ENCODE peak calls at places on chromosomes 3 and 15, in ten cellular contexts. E is body of pancreas; D is WERI-Rb-1; G is coronary artery; R is upper lobe of right lung; Y is colonic mucosa; N is fibroblast of pulmonary artery; L is CD8-positive, alpha-beta T cell; U is bronchial epithelial cell; T is SK-N-SH. X is an unnamed sample.

GRCh38 chr3:33581666-33582065 is 136.4 kb downstream of the CLASP2 start:
- DNase-seq in E (no peak), D (no peak), G (no peak), R (no peak), Y (no peak), N (no peak), L (no peak), U (no peak), T (no peak), X (no peak)

GRCh38 chr15:52738311-52738710 is 51.8 kb downstream of the ONECUT1 start:
- DNase-seq in E (no peak), D (no peak), G (no peak), R (no peak), Y (no peak), N (peak; percentile 39), L (no peak), U (no peak), T (no peak), X (peak; percentile 48)

GRCh38 chr15:31164573-31164912 is 63.0 kb upstream of the TRPM1 start:
- DNase-seq in E (no peak), D (no peak), G (no peak), R (no peak), Y (no peak), N (no peak), L (no peak), U (no peak), T (no peak), X (no peak)

GRCh38 chr15:41085029-41085428 is 31.1 kb downstream of the INO80 start:
- DNase-seq in E (no peak), D (no peak), G (no peak), R (no peak), Y (no peak), N (no peak), L (no peak), U (no peak), T (no peak), X (no peak)

GRCh38 chr3:169861871-169862270 is 7.9 kb downstream of the LRRC31 start:
- DNase-seq in E (no peak), D (no peak), G (no peak), R (no peak), Y (no peak), N (no peak), L (peak; percentile 31), U (no peak), T (no peak), X (no peak)

GRCh38 chr15:65044724-65045481 is at the start of gene SLC51B:
- DNase-seq in E (peak; percentile 43), D (peak; percentile 39), G (no peak), R (peak; percentile 78), Y (peak; percentile 91), N (peak; percentile 34), L (no peak), U (no peak), T (no peak), X (peak; percentile 42)

GRCh38 chr3:9387322-9387655 is 10.1 kb upstream of the SETD5 start:
- DNase-seq in E (no peak), D (no peak), G (no peak), R (no peak), Y (no peak), N (no peak), L (no peak), U (peak; percentile 80), T (no peak), X (no peak)

GRCh38 chr3:156395961-156396700 is 158.8 kb downstream of the SSR3 start:
- DNase-seq in E (no peak), D (no peak), G (no peak), R (no peak), Y (no peak), N (no peak), L (no peak), U (peak; percentile 8), T (no peak), X (peak; percentile 71)

GRCh38 chr3:169644750-169645149 is 18.8 kb downstream of the MECOM start:
- DNase-seq in E (no peak), D (no peak), G (no peak), R (no peak), Y (no peak), N (no peak), L (no peak), U (no peak), T (no peak), X (no peak)

GRCh38 chr3:111200027-111200426 is 128.4 kb downstream of the NECTIN3 start:
- DNase-seq in E (no peak), D (no peak), G (no peak), R (no peak), Y (no peak), N (no peak), L (no peak), U (no peak), T (no peak), X (no peak)

GRCh38 chr15:98124576-98124975 is 164.1 kb downstream of the ARRDC4 start:
- DNase-seq in E (no peak), D (no peak), G (no peak), R (no peak), Y (no peak), N (no peak), L (no peak), U (peak; percentile 12), T (no peak), X (no peak)

GRCh38 chr3:73228000-73228399 is 166.5 kb downstream of the EBLN2 start:
- DNase-seq in E (no peak), D (no peak), G (no peak), R (no peak), Y (no peak), N (no peak), L (no peak), U (no peak), T (no peak), X (no peak)

GRCh38 chr3:72847282-72847681 is 963 bp downstream of the SHQ1 start:
- DNase-seq in E (no peak), D (no peak), G (no peak), R (no peak), Y (no peak), N (peak; percentile 3), L (no peak), U (no peak), T (peak; percentile 24), X (no peak)

DNA sequence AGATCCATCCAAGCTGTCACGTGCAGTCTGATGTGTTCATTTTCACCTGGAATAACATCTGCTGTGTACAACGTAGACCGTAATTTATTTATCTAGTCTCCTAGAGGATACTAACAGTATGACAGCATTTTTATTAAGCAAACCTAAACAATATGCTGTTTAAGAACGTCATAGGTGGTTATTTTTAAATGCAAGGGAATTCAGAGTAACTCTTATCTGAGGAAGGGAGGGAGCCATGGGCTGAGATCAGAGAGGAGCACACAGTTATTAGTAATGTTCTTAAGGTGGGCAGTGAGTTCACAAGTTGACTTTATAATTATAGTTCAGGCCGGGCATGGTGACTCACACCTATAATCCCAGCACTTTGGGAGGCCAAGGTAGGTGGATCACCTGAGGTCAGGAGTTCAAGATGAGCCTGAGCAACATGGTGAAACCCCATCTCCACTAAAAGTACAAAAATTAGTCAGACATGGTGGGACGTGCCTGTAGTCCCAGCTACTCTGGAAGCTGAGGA is 193.6 kb downstream of the UACA start:
- DNase-seq in E (no peak), D (no peak), G (peak; percentile 17), R (no peak), Y (no peak), N (peak; percentile 27), L (peak; percentile 2), U (peak; percentile 77), T (no peak), X (no peak)
- TF ChIP-seq CTCF in E (no peak), D (no peak), G (no peak), R (no peak), Y (no peak), N (no peak), L (no peak), U (no peak), T (no peak), X (no peak)

GRCh38 chr3:69328903-69329302 is 57.0 kb downstream of the FRMD4B start:
- DNase-seq in E (no peak), D (no peak), G (no peak), R (no peak), Y (no peak), N (no peak), L (no peak), U (no peak), T (no peak), X (no peak)

GRCh38 chr3:69328103-69328755 is 57.7 kb downstream of the FRMD4B start:
- DNase-seq in E (no peak), D (no peak), G (no peak), R (no peak), Y (no peak), N (no peak), L (no peak), U (no peak), T (no peak), X (no peak)

GRCh38 chr3:69324362-69325025 is 61.4 kb downstream of the FRMD4B start:
- DNase-seq in E (peak; percentile 10), D (peak; percentile 37), G (no peak), R (no peak), Y (no peak), N (peak; percentile 13), L (no peak), U (no peak), T (peak; percentile 34), X (no peak)

GRCh38 chr3:69325151-69325550 is 60.7 kb downstream of the FRMD4B start:
- DNase-seq in E (no peak), D (no peak), G (no peak), R (no peak), Y (no peak), N (no peak), L (no peak), U (no peak), T (no peak), X (no peak)

GRCh38 chr3:69326821-69327433 is 59.0 kb downstream of the FRMD4B start:
- DNase-seq in E (no peak), D (no peak), G (no peak), R (no peak), Y (no peak), N (no peak), L (no peak), U (no peak), T (no peak), X (no peak)
- H3K4me3 ChIP-seq in E (no peak overlapping the region), D (no peak overlapping the region), G (peak overlapping the region; percentile 0), R (no peak overlapping the region), Y (no peak overlapping the region), N (no peak overlapping the region), L (no peak overlapping the region), U (no peak overlapping the region), T (no peak overlapping the region), X (no peak overlapping the region)

DNA sequence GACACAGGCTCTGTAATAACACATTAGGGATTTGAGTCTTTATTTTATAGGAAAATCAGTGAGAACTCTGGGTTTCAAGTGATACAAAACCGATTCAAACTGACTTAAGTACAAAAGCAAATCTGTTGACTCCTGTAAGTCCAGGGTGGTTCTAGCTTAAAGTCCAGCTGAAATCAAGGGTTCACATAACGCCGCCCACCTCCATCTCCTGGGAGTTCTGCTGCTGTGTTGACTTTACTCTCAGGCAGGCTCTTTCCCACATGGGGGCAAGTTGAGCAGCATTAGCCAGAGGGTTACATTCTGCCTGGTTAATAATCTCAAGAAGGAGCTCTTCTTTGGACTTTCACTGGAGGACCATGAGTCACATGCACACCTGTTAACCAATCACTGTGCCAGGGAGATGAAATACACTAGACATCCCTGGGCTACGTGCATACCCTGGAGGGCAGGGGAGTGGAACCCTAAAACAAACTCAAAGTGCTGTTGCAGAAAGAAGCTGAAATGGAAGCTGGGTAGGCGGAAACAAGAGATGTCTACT is 9.7 kb upstream of the RNF7 start:
- DNase-seq in E (no peak), D (no peak), G (no peak), R (no peak), Y (no peak), N (no peak), L (no peak), U (no peak), T (no peak), X (no peak)
- TF ChIP-seq CTCF in E (no peak), D (no peak), G (no peak), R (no peak), Y (no peak), N (no peak), L (no peak), U (no peak), T (no peak), X (no peak)

GRCh38 chr15:69735126-69735525 is 282.5 kb downstream of the RPLP1 start:
- DNase-seq in E (peak; percentile 55), D (no peak), G (no peak), R (no peak), Y (no peak), N (peak; percentile 85), L (no peak), U (no peak), T (peak; percentile 70), X (no peak)
- H3K4me3 ChIP-seq in E (no peak overlapping the region), D (no peak overlapping the region), G (no peak overlapping the region), R (no peak overlapping the region), Y (no peak overlapping the region), N (no peak overlapping the region), L (no peak overlapping the region), U (no peak overlapping the region), T (no peak overlapping the region), X (no peak overlapping the region)